ENCODE peak calls at places on chromosomes 6 and 20, in eight cellular contexts. J is Calu3, D is pancreas, F is A172, N is H9, Z is GM12865, L is ELR, H is NCI-H187. T is an unnamed sample.

GRCh38 chr6:94045473-94045872 is 626.1 kb upstream of the EPHA7 start:
- DNase-seq in N (no peak), D (no peak), J (no peak), Z (no peak), H (peak), F (no peak), L (no peak), T (no peak)

GRCh38 chr6:42279144-42279781 is 61.6 kb upstream of the MRPS10 start:
- DNase-seq in H (no peak), F (peak), Z (peak), L (peak), D (no peak), N (no peak), J (peak), T (no peak)

GRCh38 chr6:155325700-155326516 is 11.6 kb upstream of the TFB1M start:
- DNase-seq in L (no peak), F (no peak), D (no peak), H (no peak), J (no peak), N (no peak), Z (no peak), T (no peak)

GRCh38 chr6:148720897-148721296 is 25.9 kb upstream of the UST start:
- DNase-seq in J (no peak), N (no peak), D (no peak), L (peak), H (no peak), Z (no peak), F (peak), T (no peak)

GRCh38 chr20:7144464-7144863 is 377.0 kb downstream of the BMP2 start:
- DNase-seq in J (no peak), D (no peak), N (no peak), Z (no peak), H (no peak), L (no peak), F (no peak), T (no peak)

GRCh38 chr20:25081065-25081729 is 744 bp downstream of the VSX1 start:
- DNase-seq in Z (no peak), L (no peak), J (no peak), D (no peak), H (no peak), N (peak), F (no peak), T (no peak)

GRCh38 chr6:30447237-30447636 is 42.1 kb upstream of the HLA-E start:
- DNase-seq in Z (no peak), D (no peak), H (no peak), J (peak), F (no peak), L (peak), N (peak), T (no peak)

GRCh38 chr6:30005482-30005881 is 55.6 kb upstream of the POLR1H start:
- DNase-seq in H (no peak), N (no peak), J (no peak), Z (no peak), L (no peak), D (no peak), F (no peak), T (no peak)

GRCh38 chr20:37519508-37520416 is 1.3 kb upstream of the NNAT start:
- DNase-seq in N (no peak), J (no peak), Z (no peak), H (no peak), F (no peak), D (no peak), L (no peak), T (no peak)

GRCh38 chr6:47736083-47736700 is 37.8 kb downstream of the ADGRF4 start:
- DNase-seq in Z (no peak), L (peak), F (no peak), N (no peak), J (no peak), D (no peak), H (no peak), T (no peak)

GRCh38 chr6:37622639-37623038 is 75.0 kb downstream of the MDGA1 start:
- DNase-seq in D (no peak), F (peak), L (no peak), H (no peak), N (no peak), Z (peak), J (no peak), T (no peak)